ENCODE peak calls at places on chromosomes 5 and 9, in five cellular contexts. X is transverse colon, M is endothelial cell of umbilical vein, A is stomach, L is esophagus muscularis mucosa. U is an unnamed sample.

GRCh38 chr9:92146610-92147009 is 31.4 kb upstream of the SPTLC1 start:
- DNase-seq in X (no peak), M (peak; percentile 57), A (no peak), L (no peak), U (no peak)

GRCh38 chr9:32136700-32137339 is 247.6 kb upstream of the ACO1 start:
- DNase-seq in X (no peak), M (no peak), A (no peak), L (no peak), U (no peak)

GRCh38 chr5:11650936-11651335 is 253.3 kb downstream of the CTNND2 start:
- DNase-seq in X (no peak), M (no peak), A (no peak), L (no peak), U (no peak)

GRCh38 chr5:157750320-157750719 is 6.8 kb downstream of the LSM11 start:
- DNase-seq in X (no peak), M (peak; percentile 22), A (no peak), L (no peak), U (no peak)

GRCh38 chr5:44011518-44011917 is 377.7 kb downstream of the FGF10 start:
- DNase-seq in X (no peak), M (no peak), A (no peak), L (no peak), U (no peak)

GRCh38 chr9:135490166-135490870 is 10.2 kb upstream of the MRPS2 start:
- DNase-seq in X (no peak), M (no peak), A (no peak), L (no peak), U (peak; percentile 37)

GRCh38 chr9:82031538-82032280 is 43.1 kb downstream of the SPATA31D1 start:
- DNase-seq in X (no peak), M (no peak), A (no peak), L (no peak), U (no peak)

GRCh38 chr5:17154211-17154996 is 63.0 kb upstream of the BASP1 start:
- DNase-seq in X (no peak), M (peak; percentile 72), A (no peak), L (no peak), U (no peak)

GRCh38 chr5:72860499-72860898 is 44.0 kb downstream of the TNPO1 start:
- DNase-seq in X (no peak), M (peak; percentile 31), A (no peak), L (no peak), U (no peak)

GRCh38 chr5:168224110-168224509 is 67.3 kb upstream of the WWC1 start:
- DNase-seq in X (no peak), M (no peak), A (no peak), L (no peak), U (no peak)

GRCh38 chr9:22158983-22159382 is 149.9 kb upstream of the CDKN2B start:
- DNase-seq in X (peak; percentile 18), M (peak; percentile 59), A (peak; percentile 27), L (no peak), U (no peak)

GRCh38 chr5:41334758-41335157 is 121.4 kb upstream of the C6 start:
- DNase-seq in X (no peak), M (no peak), A (no peak), L (no peak), U (no peak)

GRCh38 chr9:109335121-109335520 is 14.3 kb upstream of the EPB41L4B start:
- DNase-seq in X (no peak), M (no peak), A (no peak), L (no peak), U (no peak)

DNA sequence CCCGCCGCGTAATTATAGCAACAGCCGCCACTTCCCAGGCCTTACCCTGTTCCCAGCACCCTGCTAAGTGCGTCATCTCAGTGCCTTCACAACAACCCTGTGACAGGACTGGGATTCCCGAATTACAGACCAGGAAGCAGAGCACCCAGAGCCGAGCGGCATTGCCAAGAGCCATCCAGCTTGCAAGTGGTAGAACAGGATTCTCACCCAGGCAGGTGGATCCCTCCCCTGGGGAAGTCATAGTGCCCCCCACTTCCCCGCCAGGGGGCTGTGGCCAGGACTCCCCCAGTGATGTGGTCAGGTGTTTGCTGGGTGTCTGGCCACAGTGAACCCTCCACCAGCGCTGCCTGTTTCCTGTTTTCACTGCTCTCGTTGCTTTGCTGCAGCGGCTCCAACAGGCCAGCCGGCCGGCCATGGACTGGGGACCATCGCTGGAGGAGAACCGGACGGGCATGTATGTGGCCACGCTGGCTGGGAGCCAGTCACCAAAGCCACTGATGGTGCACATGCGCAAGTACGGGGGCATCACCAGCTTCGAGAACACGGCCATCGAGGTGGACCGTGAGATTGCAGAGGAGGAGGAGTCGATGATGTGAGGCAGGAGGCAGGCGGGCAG is 19.3 kb downstream of the SLC6A7 start:
- DNase-seq in X (peak; percentile 85), M (no peak), A (no peak), L (no peak), U (no peak)
- TF ChIP-seq POLR2AphosphoS5 in X (peak; percentile 73), M (no peak), A (no peak), L (no peak), U (no peak)

DNA sequence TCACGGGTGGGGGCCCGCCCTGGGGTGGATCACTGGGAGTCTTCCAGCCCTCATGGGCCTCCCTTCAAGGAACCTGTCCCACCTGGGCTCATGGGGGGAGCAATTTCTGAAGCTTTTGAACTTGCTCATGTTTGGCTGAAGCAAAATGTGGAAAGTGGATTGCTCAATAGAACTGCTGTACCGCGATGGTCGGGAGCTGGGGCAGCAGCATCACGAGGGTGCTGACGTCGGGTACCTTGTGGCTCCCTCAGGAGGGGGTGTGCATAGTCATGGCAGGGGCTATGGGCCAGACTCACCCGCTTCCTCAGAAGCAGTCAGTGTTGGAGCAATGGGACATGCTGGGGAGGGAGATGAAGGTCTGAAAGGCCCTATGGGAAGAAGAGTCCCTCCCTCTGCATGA is 57.9 kb downstream of the PRRT1B start:
- DNase-seq in X (no peak), M (no peak), A (no peak), L (no peak), U (no peak)
- H3K36me3 ChIP-seq in X (peaks cover 24% of the 10 kb centered on the region), M (peaks cover 38% of the 10 kb centered on the region), A (peaks cover 13% of the 10 kb centered on the region), L (peaks cover 78% of the 10 kb centered on the region), U (peaks cover 100% of the 10 kb centered on the region)

GRCh38 chr9:137269231-137269772 is 8.2 kb upstream of the TOR4A start:
- DNase-seq in X (peak; percentile 78), M (peak; percentile 46), A (peak; percentile 82), L (no peak), U (peak; percentile 76)
- TF ChIP-seq POLR2AphosphoS5 in X (peak; percentile 62), M (peak; percentile 4), A (peak; percentile 9), L (peak; percentile 42), U (peak; percentile 72)

GRCh38 chr5:67802766-67803165 is 412.8 kb upstream of the PIK3R1 start:
- DNase-seq in X (no peak), M (no peak), A (no peak), L (no peak), U (no peak)

GRCh38 chr5:67808340-67808739 is 407.2 kb upstream of the PIK3R1 start:
- DNase-seq in X (no peak), M (no peak), A (no peak), L (no peak), U (no peak)

GRCh38 chr5:67807116-67807888 is 408.3 kb upstream of the PIK3R1 start:
- DNase-seq in X (no peak), M (no peak), A (no peak), L (no peak), U (no peak)

GRCh38 chr5:67806647-67807046 is 408.9 kb upstream of the PIK3R1 start:
- DNase-seq in X (no peak), M (no peak), A (no peak), L (no peak), U (no peak)

GRCh38 chr5:67805666-67806348 is 409.7 kb upstream of the PIK3R1 start:
- DNase-seq in X (no peak), M (no peak), A (no peak), L (no peak), U (no peak)
- H3K36me3 ChIP-seq in X (no peaks in the 10 kb centered on the region), M (no peaks in the 10 kb centered on the region), A (no peaks in the 10 kb centered on the region), L (no peaks in the 10 kb centered on the region), U (no peaks in the 10 kb centered on the region)

GRCh38 chr9:128733256-128733655 is 9.3 kb upstream of the ZDHHC12 start:
- DNase-seq in X (peak; percentile 78), M (peak; percentile 88), A (peak; percentile 81), L (no peak), U (no peak)
- TF ChIP-seq POLR2AphosphoS5 in X (no peak), M (no peak), A (no peak), L (no peak), U (peak; percentile 5)

DNA sequence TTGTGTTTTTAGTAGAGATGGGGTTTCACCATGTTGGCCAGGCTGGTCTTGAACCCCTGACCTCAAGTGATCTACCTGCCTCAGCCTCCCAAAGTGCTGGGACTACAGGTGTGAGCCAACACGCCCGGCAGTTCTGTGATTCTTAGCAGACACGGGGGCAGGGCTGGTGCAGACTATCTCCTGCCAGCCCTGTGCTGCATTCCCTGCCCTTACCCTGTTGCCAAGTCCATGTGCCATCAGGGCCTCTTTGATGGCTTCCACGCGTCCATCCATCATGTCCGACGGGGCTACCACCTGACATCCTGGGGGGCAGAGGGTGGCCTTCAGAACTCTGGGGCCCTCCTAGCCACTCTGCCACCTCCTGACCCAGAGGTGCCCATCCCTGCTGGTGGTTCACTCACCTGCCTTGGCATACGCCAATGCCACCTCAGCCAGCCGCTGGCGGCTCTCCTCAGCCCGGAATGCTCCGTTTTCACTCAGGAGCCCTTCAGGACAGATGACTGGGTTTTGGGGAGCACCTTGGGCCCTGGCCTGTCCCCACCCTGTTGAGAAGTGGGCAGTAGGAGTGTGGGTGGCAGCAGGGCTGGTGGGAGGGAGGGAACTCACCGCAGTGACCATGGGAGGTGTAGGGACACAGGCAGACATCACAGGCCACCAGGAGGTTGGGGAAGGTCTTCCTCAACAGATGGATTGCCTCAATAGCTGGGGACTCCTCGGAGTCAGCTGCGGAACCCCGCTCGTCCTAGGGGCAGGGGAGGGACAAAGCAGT is 10.7 kb downstream of the ALAD start:
- DNase-seq in X (no peak), M (no peak), A (no peak), L (peak; percentile 57), U (no peak)
- H3K36me3 ChIP-seq in X (peaks cover 31% of the 10 kb centered on the region), M (peaks cover 11% of the 10 kb centered on the region), A (peaks cover 46% of the 10 kb centered on the region), L (peaks cover 69% of the 10 kb centered on the region), U (peaks cover 98% of the 10 kb centered on the region)

GRCh38 chr5:136166909-136167308 is 26.1 kb downstream of the SMIM32 start:
- DNase-seq in X (no peak), M (no peak), A (no peak), L (no peak), U (no peak)
- TF ChIP-seq POLR2AphosphoS5 in X (no peak), M (no peak), A (no peak), L (no peak), U (no peak)